ENCODE peak calls at places on chromosome 20, in eight cellular contexts. U is kidney epithelial cell, N is progenitor cell of endocrine pancreas, D is fibroblast of lung, E is IMR-90, O is tibial artery, Q is neural progenitor cell, Y is cardiac fibroblast. S is an unnamed sample.

GRCh38 chr20:16243470-16243869 is 329.8 kb downstream of the KIF16B start:
- DNase-seq in U (no peak), N (no peak), D (no peak), E (no peak), O (no peak), Q (no peak), Y (no peak), S (no peak)

GRCh38 chr20:22716824-22717351 is 132.5 kb upstream of the FOXA2 start:
- DNase-seq in U (no peak), N (no peak), D (no peak), E (peak), O (no peak), Q (no peak), Y (peak), S (no peak)

GRCh38 chr20:39885975-39886649 is 802.9 kb downstream of the MAFB start:
- DNase-seq in U (no peak), N (no peak), D (peak), E (peak), O (peak), Q (peak), Y (peak), S (peak)

GRCh38 chr20:46651091-46651962 is at the start of gene SLC13A3:
- DNase-seq in U (no peak), N (peak), D (no peak), E (no peak), O (no peak), Q (peak), Y (no peak), S (peak)

GRCh38 chr20:5741089-5741488 is 9.1 kb upstream of the SHLD1 start:
- DNase-seq in U (no peak), N (no peak), D (peak), E (peak), O (no peak), Q (no peak), Y (no peak), S (no peak)

GRCh38 chr20:5786930-5787826 is 37.0 kb downstream of the SHLD1 start:
- DNase-seq in U (no peak), N (no peak), D (peak), E (peak), O (peak), Q (no peak), Y (peak), S (peak)

GRCh38 chr20:57323034-57323433 is 6.6 kb upstream of the SPO11 start:
- DNase-seq in U (peak), N (no peak), D (peak), E (no peak), O (no peak), Q (peak), Y (peak), S (peak)

GRCh38 chr20:35284267-35284991 is at the start of gene EIF6:
- DNase-seq in U (no peak), N (peak), D (peak), E (peak), O (peak), Q (peak), Y (peak), S (peak)

GRCh38 chr20:25295386-25296093 is 47.7 kb downstream of the PYGB start:
- DNase-seq in U (no peak), N (no peak), D (no peak), E (no peak), O (no peak), Q (no peak), Y (no peak), S (no peak)

GRCh38 chr20:62405108-62405980 is 1.7 kb downstream of the CABLES2 start:
- DNase-seq in U (no peak), N (peak), D (peak), E (peak), O (peak), Q (peak), Y (peak), S (no peak)

DNA sequence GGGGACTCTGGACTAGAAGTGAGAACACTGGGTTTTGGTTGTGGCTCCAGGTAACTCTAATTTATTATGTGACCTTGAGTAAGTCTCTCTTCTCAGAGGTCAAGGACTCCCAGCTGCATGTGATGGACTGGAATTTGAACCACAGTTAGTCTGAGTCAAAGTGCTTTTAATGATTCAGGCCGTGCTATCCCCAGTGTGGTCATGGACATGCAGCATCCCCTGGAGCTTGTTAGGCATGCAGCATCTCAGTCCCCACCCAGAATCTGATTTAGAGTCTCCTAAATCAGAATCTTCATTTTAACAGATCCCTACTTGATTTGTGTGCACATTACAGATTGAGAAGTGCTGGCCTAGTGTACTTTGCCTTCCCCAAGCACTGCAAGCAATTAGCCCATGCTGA is 74.2 kb downstream of the TOX2 start:
- DNase-seq in U (no peak), N (no peak), D (peak), E (peak), O (no peak), Q (no peak), Y (peak), S (no peak)
- TF ChIP-seq CTCF in U (no peak), N (no peak), D (peak), E (peak), O (no peak), Q (no peak), Y (no peak), S (no peak)

DNA sequence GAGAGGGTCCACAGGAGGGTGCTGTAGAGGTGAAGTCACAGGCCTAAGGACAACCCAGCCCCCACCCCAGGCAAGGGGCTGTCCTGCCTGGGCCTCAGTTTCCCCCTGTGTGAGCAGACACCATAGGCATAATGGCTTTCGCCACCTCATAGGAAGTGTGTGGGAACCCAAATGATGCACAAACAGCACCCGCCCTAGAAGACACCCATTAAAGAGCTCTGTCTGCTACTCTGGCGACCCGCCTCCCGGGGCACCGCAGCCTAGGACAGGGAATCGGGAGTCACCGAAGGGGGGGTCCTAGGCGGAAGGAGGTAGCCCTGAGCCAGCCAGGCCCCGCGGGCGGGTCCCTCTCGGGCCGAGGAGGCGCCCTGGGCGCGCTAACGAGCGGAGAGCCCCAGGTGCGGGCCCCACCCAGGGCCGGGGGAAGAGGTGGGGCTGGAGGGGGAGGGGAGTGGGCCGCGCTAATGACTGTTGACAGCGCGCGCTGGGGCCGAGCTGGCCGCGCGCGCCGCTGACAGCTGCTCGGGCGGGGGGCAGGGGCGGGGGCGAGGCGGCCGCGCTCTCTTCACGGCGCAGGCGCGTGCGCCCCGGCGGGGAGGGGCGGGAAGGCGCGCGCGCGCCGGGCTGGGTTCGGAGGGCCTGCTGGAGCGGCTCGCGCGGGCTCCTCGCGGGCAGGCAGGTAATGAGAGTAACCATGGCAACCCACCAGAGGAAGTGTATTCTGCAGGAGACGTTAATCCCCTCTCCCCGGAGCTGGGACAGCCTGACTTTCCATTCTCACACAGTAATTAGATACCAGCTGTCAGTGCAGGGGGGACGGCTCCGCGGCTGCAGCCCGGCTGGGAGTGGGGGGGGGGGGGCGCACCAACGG is 48.9 kb downstream of the NOL4L start:
- DNase-seq in U (no peak), N (peak), D (no peak), E (peak), O (no peak), Q (peak), Y (no peak), S (no peak)
- TF ChIP-seq CTCF in U (no peak), N (no peak), D (no peak), E (no peak), O (no peak), Q (peak), Y (no peak), S (no peak)

GRCh38 chr20:8829232-8829631 is 239.7 kb upstream of the PLCB4 start:
- DNase-seq in U (no peak), N (no peak), D (no peak), E (no peak), O (no peak), Q (no peak), Y (no peak), S (no peak)
- TF ChIP-seq CTCF in U (peak), N (peak), D (peak), E (no peak), O (no peak), Q (peak), Y (peak), S (peak)

GRCh38 chr20:1423206-1423605 is 30.4 kb upstream of the FKBP1A start:
- DNase-seq in U (no peak), N (no peak), D (no peak), E (no peak), O (no peak), Q (no peak), Y (no peak), S (no peak)

GRCh38 chr20:1424336-1424735 is 31.5 kb upstream of the FKBP1A start:
- DNase-seq in U (no peak), N (no peak), D (peak), E (no peak), O (no peak), Q (no peak), Y (no peak), S (no peak)

GRCh38 chr20:1422756-1423155 is 29.9 kb upstream of the FKBP1A start:
- DNase-seq in U (no peak), N (no peak), D (no peak), E (peak), O (no peak), Q (no peak), Y (no peak), S (no peak)

GRCh38 chr20:1426231-1426849 is 33.5 kb upstream of the FKBP1A start:
- DNase-seq in U (no peak), N (no peak), D (no peak), E (no peak), O (no peak), Q (no peak), Y (no peak), S (no peak)

DNA sequence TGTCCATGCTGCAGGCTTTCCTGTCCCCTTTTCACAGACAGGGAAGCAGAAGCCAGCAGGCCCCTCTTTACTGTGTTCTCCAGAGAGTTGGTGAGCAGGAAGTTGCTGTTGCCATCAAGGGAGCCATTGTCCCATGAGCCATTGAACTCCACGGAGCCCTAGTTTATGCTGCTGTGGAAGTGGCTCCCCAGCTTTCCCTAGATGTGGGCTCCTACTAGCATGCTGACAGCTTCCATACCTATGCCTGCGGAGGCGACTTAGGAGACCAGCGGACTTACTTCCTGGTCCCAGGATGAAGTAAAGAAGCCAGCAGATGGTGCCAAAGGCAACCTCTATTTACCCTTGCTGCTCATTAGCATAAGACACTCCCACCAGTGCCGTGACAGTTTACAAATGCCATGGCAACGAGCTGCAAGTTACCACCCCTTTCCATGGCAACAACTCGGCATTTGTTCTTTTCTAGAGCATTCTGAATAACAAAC is 30.8 kb upstream of the FKBP1A start:
- DNase-seq in U (no peak), N (peak), D (peak), E (peak), O (no peak), Q (peak), Y (peak), S (no peak)
- TF ChIP-seq CTCF in U (no peak), N (peak), D (no peak), E (peak), O (no peak), Q (peak), Y (peak), S (peak)

GRCh38 chr20:37394543-37395410 is 48.8 kb downstream of the SRC start:
- DNase-seq in U (no peak), N (no peak), D (no peak), E (no peak), O (no peak), Q (peak), Y (no peak), S (no peak)

GRCh38 chr20:37395411-37395800 is 49.5 kb downstream of the SRC start:
- DNase-seq in U (no peak), N (no peak), D (no peak), E (no peak), O (no peak), Q (no peak), Y (no peak), S (no peak)

GRCh38 chr20:37393196-37393862 is 47.4 kb downstream of the SRC start:
- DNase-seq in U (no peak), N (no peak), D (no peak), E (no peak), O (no peak), Q (peak), Y (no peak), S (no peak)

GRCh38 chr20:37392441-37393195 is 46.7 kb downstream of the SRC start:
- DNase-seq in U (no peak), N (no peak), D (no peak), E (no peak), O (no peak), Q (peak), Y (peak), S (no peak)

DNA sequence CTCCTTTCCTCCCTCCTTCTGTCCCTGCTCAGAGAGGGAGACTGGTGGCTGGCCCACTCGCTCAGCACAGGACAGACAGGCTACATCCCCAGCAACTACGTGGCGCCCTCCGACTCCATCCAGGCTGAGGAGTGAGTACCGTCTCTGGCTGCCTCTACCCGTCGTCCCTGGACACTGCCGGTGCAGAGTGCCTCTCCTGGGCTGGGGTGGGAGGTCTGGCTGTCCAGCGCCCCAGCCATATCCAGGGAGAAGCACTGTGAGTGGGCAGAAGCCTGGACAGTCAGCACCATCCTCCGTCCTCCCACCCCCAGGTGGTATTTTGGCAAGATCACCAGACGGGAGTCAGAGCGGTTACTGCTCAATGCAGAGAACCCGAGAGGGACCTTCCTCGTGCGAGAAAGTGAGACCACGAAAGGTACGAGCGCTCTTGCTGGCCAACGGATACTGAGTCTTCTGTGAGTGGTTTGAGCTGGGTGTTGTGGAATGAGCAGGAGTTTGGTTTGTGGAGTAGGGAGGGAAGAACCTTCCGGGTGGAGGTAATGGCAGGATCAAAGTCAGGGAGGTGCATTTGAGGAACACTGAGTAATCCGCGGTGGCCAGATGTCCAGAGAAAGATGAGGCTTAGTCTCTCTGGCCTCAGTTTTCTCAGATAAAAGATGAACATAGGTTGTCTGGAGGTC is 48.1 kb downstream of the SRC start:
- DNase-seq in U (no peak), N (no peak), D (no peak), E (no peak), O (no peak), Q (peak), Y (no peak), S (no peak)
- TF ChIP-seq CTCF in U (no peak), N (no peak), D (no peak), E (no peak), O (no peak), Q (no peak), Y (no peak), S (no peak)

DNA sequence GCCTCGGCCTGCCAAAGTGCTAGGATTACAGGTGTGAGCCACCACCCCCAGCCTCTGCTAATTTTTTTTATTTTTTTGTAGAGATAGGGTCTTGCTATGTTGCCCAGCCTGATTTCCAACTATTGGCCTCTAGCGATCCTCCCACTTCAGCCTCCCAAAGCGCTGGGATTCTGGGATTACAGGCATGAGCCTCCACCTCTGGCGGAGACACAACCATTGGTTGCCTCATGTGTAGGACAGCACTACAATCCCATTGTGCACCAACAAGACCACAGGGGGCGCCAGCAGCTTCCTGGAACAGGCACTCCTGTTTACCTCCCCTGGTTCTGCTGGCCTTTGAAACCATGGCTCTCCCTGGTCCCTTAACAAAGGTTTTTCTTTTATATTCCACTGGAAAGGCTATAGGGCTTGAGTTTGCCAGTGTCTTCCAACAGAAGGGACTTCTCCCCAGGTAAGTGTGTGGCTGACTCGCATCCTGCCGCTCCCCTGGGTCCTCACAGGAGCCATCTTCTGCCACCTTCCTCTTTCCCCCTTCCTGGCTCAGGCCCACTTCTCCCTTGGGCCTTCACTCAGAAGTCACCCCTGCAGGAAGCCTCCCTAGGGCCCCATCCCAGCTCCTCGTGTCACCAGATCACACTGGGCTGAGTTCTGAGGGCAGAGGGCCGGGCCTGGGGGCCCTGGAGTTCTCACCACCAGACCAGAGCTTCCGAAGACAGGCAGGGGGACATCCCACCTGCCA is 39.2 kb upstream of the TLDC2 start:
- DNase-seq in U (no peak), N (no peak), D (no peak), E (peak), O (no peak), Q (peak), Y (peak), S (no peak)
- TF ChIP-seq CTCF in U (peak), N (peak), D (peak), E (peak), O (no peak), Q (peak), Y (peak), S (peak)

GRCh38 chr20:37417857-37418501 is 72.0 kb downstream of the SRC start:
- DNase-seq in U (no peak), N (no peak), D (peak), E (peak), O (no peak), Q (no peak), Y (no peak), S (no peak)
- TF ChIP-seq CTCF in U (no peak), N (no peak), D (no peak), E (no peak), O (no peak), Q (no peak), Y (no peak), S (no peak)

GRCh38 chr20:18032977-18033892 is 24.5 kb downstream of the OVOL2 start:
- DNase-seq in U (no peak), N (no peak), D (no peak), E (peak), O (no peak), Q (peak), Y (no peak), S (no peak)
- TF ChIP-seq CTCF in U (peak), N (peak), D (no peak), E (no peak), O (no peak), Q (peak), Y (no peak), S (no peak)

DNA sequence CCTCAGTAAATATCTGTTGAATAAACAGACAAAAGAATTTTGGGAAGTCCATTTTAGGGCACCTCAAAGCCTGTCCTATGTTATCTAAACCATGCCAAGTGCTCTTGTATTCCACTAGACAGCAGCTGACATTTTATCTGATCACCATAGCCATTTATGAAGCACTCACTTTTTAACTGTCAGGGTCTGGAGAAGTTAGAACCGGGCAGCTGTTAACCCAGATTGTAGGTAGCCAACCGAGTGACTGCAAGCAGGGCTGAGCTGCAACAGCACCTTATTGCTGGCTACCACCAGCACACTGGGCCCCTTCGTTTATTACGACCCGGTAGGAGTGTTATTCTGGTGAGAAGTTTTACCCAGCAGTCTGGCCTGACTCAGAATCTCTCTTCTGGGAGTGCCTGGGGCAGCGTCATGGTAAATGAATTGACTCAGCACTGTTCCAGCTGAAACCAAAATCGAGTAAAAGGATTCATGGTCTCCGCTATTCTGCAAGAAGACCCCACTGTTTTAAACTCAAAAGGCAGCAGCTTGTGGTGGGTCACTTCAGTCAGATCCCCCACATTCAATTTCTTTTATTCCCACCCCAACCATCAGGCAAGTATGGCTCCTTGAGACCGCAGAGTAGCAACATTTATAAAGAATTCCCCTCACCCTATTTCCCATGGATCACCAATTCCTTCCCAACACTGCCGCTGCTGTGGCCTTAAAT is 1.7 kb downstream of the UBE2V1 start:
- DNase-seq in U (no peak), N (no peak), D (peak), E (peak), O (no peak), Q (no peak), Y (peak), S (no peak)
- TF ChIP-seq CTCF in U (no peak), N (no peak), D (no peak), E (no peak), O (no peak), Q (no peak), Y (no peak), S (no peak)

DNA sequence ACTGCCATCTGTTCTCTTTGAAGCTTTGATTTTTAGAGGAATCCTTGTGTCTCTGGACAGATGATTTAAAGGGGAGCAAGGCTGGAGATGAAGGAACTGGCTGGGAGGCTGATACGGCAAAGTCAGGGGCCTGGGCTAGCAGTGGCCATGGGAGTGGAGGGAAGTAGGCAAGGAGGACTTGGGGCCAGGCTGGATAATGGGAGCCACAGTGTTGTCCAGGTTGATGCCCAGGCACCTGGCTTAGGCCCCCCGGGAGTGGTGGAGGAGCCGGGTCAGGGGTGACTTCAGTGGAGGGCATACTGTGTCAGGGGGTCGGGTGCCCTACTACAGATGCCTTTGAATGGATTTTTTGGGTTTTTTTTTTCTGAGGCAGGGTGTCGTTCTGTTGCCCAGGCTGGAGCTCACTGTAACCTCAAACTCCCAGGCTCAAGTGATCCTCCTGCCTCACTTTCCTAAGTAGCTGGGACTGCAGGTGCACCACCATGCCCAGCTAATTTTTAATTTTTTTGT is 45.0 kb downstream of the EFCAB8 start:
- DNase-seq in U (no peak), N (no peak), D (no peak), E (no peak), O (no peak), Q (no peak), Y (no peak), S (no peak)
- TF ChIP-seq CTCF in U (no peak), N (no peak), D (no peak), E (no peak), O (no peak), Q (no peak), Y (no peak), S (no peak)